ENCODE peak calls at places on chromosomes 16 and 17, in eight cellular contexts. W, N, U, Z, S, I, P and V are unnamed samples.

GRCh38 chr17:35011671-35012216 is 31.4 kb downstream of the LIG3 start:
- DNase-seq in W (no peak), N (no peak), U (peak), Z (no peak), S (no peak), I (no peak), P (no peak), V (no peak)

GRCh38 chr17:42072323-42073187 is 22.2 kb upstream of the C17orf113 start:
- DNase-seq in W (no peak), N (no peak), U (peak), Z (no peak), S (peak), I (no peak), P (no peak), V (no peak)

GRCh38 chr16:6857575-6857974 is 475.1 kb upstream of the RBFOX1 start:
- DNase-seq in W (no peak), N (no peak), U (no peak), Z (no peak), S (no peak), I (no peak), P (no peak), V (no peak)

GRCh38 chr16:72847187-72848044 is 200.5 kb downstream of the ZFHX3 start:
- DNase-seq in W (no peak), N (no peak), U (no peak), Z (no peak), S (peak), I (peak), P (peak), V (no peak)

GRCh38 chr17:4232168-4232813 is 31.5 kb downstream of the ANKFY1 start:
- DNase-seq in W (no peak), N (no peak), U (no peak), Z (no peak), S (no peak), I (no peak), P (no peak), V (no peak)

GRCh38 chr17:51166987-51167931 is 1.0 kb downstream of the NME2 start:
- DNase-seq in W (peak), N (peak), U (peak), Z (no peak), S (peak), I (peak), P (peak), V (no peak)

GRCh38 chr16:1296688-1297412 is 12.6 kb upstream of the UBE2I start:
- DNase-seq in W (no peak), N (no peak), U (no peak), Z (no peak), S (no peak), I (no peak), P (no peak), V (peak)

GRCh38 chr17:35046740-35047283 is 16.7 kb downstream of the RFFL start:
- DNase-seq in W (no peak), N (peak), U (no peak), Z (no peak), S (no peak), I (no peak), P (no peak), V (no peak)

GRCh38 chr17:69733171-69734014 is 318.9 kb downstream of the MAP2K6 start:
- DNase-seq in W (peak), N (no peak), U (no peak), Z (no peak), S (no peak), I (no peak), P (peak), V (no peak)

GRCh38 chr17:9986754-9987382 is 81.8 kb upstream of the RCVRN start:
- DNase-seq in W (no peak), N (no peak), U (no peak), Z (no peak), S (no peak), I (peak), P (no peak), V (no peak)

GRCh38 chr16:69718365-69718764 is 8.0 kb downstream of the NQO1 start:
- DNase-seq in W (no peak), N (no peak), U (no peak), Z (no peak), S (no peak), I (no peak), P (peak), V (no peak)